ENCODE peak calls at places on chromosomes 3 and 15, in four cellular contexts. Q is adrenal gland, B is RWPE2, E is fibroblast of lung. G is an unnamed sample.

GRCh38 chr15:68885070-68885469 is 45.3 kb upstream of the SPESP1 start:
- DNase-seq in Q (no peak), B (no peak), E (peak), G (no peak)

GRCh38 chr3:98172621-98173020 is 6.1 kb downstream of the OR5H15 start:
- DNase-seq in Q (no peak), B (no peak), E (no peak), G (no peak)

GRCh38 chr3:106305127-106305526 is 436.3 kb upstream of the CBLB start:
- DNase-seq in Q (no peak), B (no peak), E (peak), G (no peak)

GRCh38 chr3:60577601-60578000 is 673.7 kb downstream of the FHIT start:
- DNase-seq in Q (no peak), B (no peak), E (no peak), G (no peak)

GRCh38 chr15:91537868-91538267 is 315.6 kb upstream of the SLCO3A1 start:
- DNase-seq in Q (no peak), B (no peak), E (no peak), G (no peak)

GRCh38 chr15:43316007-43316968 is 14.1 kb downstream of the LCMT2 start:
- DNase-seq in Q (no peak), B (no peak), E (no peak), G (no peak)

GRCh38 chr3:184381261-184382224 is 1.7 kb downstream of the CHRD start:
- DNase-seq in Q (no peak), B (no peak), E (no peak), G (no peak)

GRCh38 chr15:48084759-48085420 is 35.9 kb upstream of the SLC24A5 start:
- DNase-seq in Q (no peak), B (no peak), E (peak), G (no peak)

GRCh38 chr15:62253294-62253693 is 88.2 kb upstream of the C2CD4B start:
- DNase-seq in Q (no peak), B (no peak), E (no peak), G (no peak)

GRCh38 chr15:69712999-69713398 is 260.4 kb downstream of the RPLP1 start:
- DNase-seq in Q (no peak), B (no peak), E (no peak), G (no peak)

GRCh38 chr3:141858312-141858711 is 18.1 kb upstream of the ATP1B3 start:
- DNase-seq in Q (no peak), B (no peak), E (no peak), G (no peak)

GRCh38 chr3:46926871-46927717 is 49.5 kb downstream of the CCDC12 start:
- DNase-seq in Q (peak), B (peak), E (no peak), G (no peak)

GRCh38 chr3:133487920-133488540 is 85.5 kb upstream of the CDV3 start:
- DNase-seq in Q (no peak), B (no peak), E (peak), G (no peak)

GRCh38 chr3:45544024-45544718 is 50.4 kb upstream of the LIMD1 start:
- DNase-seq in Q (no peak), B (no peak), E (no peak), G (no peak)

GRCh38 chr15:89127054-89127702 is 38.9 kb downstream of the ABHD2 start:
- DNase-seq in Q (no peak), B (peak), E (no peak), G (no peak)

GRCh38 chr3:49327485-49327884 is 12.4 kb downstream of the USP4 start:
- DNase-seq in Q (no peak), B (no peak), E (no peak), G (no peak)

GRCh38 chr3:196274585-196274984 is 12.9 kb downstream of the PCYT1A start:
- DNase-seq in Q (no peak), B (no peak), E (peak), G (no peak)

GRCh38 chr3:153070153-153070868 is 91.7 kb upstream of the RAP2B start:
- DNase-seq in Q (no peak), B (no peak), E (peak), G (no peak)

DNA sequence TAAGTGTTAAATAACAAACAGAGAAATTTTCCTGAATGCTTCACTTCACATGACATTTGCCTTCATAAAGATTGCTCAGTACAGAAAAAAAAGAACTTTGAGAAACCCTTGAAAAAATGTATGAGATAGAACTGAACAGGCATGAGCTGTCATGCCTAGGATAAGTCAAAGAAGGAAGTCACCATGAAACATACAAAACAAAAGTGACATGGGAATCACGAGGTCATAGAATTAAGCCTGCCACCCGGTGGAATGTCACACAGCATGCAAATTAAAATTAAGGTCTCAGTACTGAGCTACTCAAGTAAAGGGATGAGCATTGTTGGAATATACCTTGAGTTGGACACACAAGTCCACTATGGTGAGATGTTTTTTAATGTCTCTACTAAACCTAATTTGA is 652.5 kb upstream of the NECTIN3 start:
- DNase-seq in Q (no peak), B (no peak), E (no peak), G (no peak)
- H3K27ac ChIP-seq in Q (no peak), B (peak), E (peak), G (peak)

DNA sequence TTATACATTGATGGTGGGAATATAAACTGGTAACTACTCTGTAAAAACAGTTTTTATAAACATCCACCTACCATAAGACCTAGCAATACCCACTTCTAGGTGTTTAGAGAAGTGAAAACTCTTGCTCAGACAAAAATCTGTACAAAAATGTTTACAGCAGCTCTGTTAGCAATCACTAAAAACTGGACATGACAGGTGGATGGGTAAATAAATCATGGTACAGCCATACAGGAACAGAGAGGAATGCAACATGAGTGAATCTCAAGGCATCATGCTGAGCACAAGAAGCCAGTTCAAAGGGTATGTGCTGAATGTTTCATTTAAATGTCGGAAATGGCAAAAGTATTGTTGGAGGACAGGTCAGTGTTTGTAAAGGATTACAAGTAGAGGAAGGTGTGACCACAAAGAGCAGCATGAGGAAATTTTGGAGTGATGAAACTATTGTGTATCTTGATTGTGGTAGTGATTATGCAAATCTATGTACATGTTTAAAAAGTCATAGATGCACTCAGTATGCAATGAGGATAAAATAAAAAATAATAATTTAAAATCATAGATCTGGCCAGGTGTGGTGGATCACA is 2.8 kb upstream of the RNU5A-1 start:
- DNase-seq in Q (no peak), B (no peak), E (no peak), G (peak)
- H3K27ac ChIP-seq in Q (no peak), B (no peak), E (no peak), G (no peak)

GRCh38 chr3:95655363-95655986 is 1158.9 kb upstream of the EPHA6 start:
- DNase-seq in Q (no peak), B (no peak), E (no peak), G (no peak)
- H3K27ac ChIP-seq in Q (no peak), B (no peak), E (no peak), G (no peak)

DNA sequence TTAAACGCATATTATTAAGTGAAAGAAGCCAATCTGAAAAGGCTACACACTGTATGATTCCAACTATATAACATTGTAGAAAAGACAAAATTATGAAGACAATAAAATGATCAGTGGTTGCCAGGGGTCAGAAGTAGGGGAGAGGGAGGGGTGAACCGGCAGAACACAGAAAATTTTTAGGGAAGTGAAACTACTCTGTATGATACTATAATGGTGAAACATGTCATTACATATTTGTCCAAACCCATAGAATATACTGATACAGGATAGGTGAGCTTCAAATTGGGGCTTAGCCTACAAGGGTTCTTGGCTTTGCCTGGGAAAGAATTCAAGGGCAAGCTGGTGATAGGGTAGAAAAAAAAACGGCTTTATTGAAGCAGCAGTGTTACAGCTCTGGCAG is 125.3 kb upstream of the SLC25A36 start:
- DNase-seq in Q (no peak), B (no peak), E (no peak), G (no peak)
- H3K27ac ChIP-seq in Q (no peak), B (no peak), E (no peak), G (no peak)